ENCODE peak calls at places on chromosomes 5 and 9, in six cellular contexts. O, S, L, U, D and J are unnamed samples.

GRCh38 chr5:150519560-150519945 is 11.6 kb downstream of the NDST1 start:
- DNase-seq in O (no peak), S (no peak), L (no peak), U (no peak), D (no peak), J (no peak)

GRCh38 chr9:591292-591691 is 250.2 kb upstream of the DMRT1 start:
- DNase-seq in O (no peak), S (no peak), L (no peak), U (no peak), D (no peak), J (peak; percentile 89)

GRCh38 chr9:98010450-98010849 is 27.3 kb downstream of the ANP32B start:
- DNase-seq in O (no peak), S (no peak), L (no peak), U (no peak), D (no peak), J (peak; percentile 61)

GRCh38 chr5:40240111-40240510 is 439.6 kb upstream of the PTGER4 start:
- DNase-seq in O (no peak), S (no peak), L (no peak), U (no peak), D (no peak), J (no peak)

GRCh38 chr5:163463063-163463435 is 2.6 kb downstream of the HMMR start:
- DNase-seq in O (no peak), S (no peak), L (no peak), U (no peak), D (no peak), J (no peak)

GRCh38 chr5:96342581-96342980 is 90.5 kb downstream of the PCSK1 start:
- DNase-seq in O (no peak), S (no peak), L (no peak), U (no peak), D (no peak), J (no peak)

GRCh38 chr5:68838157-68838718 is 255.6 kb upstream of the SLC30A5 start:
- DNase-seq in O (no peak), S (no peak), L (no peak), U (no peak), D (no peak), J (no peak)

GRCh38 chr9:125789196-125789595 is 42.0 kb downstream of the PBX3 start:
- DNase-seq in O (no peak), S (no peak), L (no peak), U (no peak), D (no peak), J (no peak)

GRCh38 chr5:167339205-167339604 is 952.2 kb upstream of the WWC1 start:
- DNase-seq in O (no peak), S (no peak), L (no peak), U (no peak), D (no peak), J (no peak)

GRCh38 chr9:111195779-111196178 is 134.2 kb downstream of the OR2K2 start:
- DNase-seq in O (no peak), S (no peak), L (no peak), U (no peak), D (no peak), J (no peak)

GRCh38 chr5:95181650-95182049 is 103.2 kb downstream of the MCTP1 start:
- DNase-seq in O (no peak), S (no peak), L (no peak), U (no peak), D (no peak), J (no peak)

GRCh38 chr5:35066260-35066795 is 18.6 kb upstream of the AGXT2 start:
- DNase-seq in O (no peak), S (no peak), L (no peak), U (no peak), D (no peak), J (no peak)

DNA sequence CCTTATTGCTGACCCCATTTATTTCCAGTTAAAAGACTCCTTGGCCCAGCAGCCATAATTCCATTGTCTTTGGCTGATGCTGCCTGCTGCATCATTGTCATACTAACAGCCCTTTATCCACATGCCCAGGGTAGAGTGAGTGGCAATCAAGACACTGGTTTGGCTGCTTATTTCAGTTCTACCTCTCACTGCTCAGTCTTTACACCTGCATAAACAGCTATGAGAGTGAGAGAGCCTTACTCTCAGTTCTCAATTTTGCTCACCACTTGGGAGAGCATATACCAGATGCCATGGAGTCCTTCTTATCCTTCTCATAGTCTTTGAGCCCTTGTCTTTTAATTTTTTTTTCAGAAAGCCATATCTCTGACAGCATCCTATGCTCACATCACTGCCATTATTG is 596.9 kb upstream of the CYLC2 start:
- DNase-seq in O (no peak), S (no peak), L (no peak), U (no peak), D (no peak), J (no peak)
- H3K9me3 ChIP-seq in O (no peaks in the 10 kb centered on the region), S (no peaks in the 10 kb centered on the region), L (no peaks in the 10 kb centered on the region), U (peaks cover 3% of the 10 kb centered on the region), D (no peaks in the 10 kb centered on the region), J (no peaks in the 10 kb centered on the region)

GRCh38 chr9:136796238-136796774 is at the start of gene CCDC183:
- DNase-seq in O (no peak), S (no peak), L (no peak), U (no peak), D (no peak), J (no peak)

GRCh38 chr9:136799079-136799853 is 3.1 kb downstream of the CCDC183 start:
- DNase-seq in O (no peak), S (peak; percentile 75), L (peak; percentile 71), U (no peak), D (no peak), J (peak; percentile 48)

GRCh38 chr9:136802321-136802720 is 5.4 kb upstream of the RABL6 start:
- DNase-seq in O (no peak), S (no peak), L (no peak), U (no peak), D (no peak), J (no peak)

GRCh38 chr9:136798708-136799078 is 2.6 kb downstream of the CCDC183 start:
- DNase-seq in O (no peak), S (no peak), L (peak; percentile 41), U (no peak), D (no peak), J (peak; percentile 5)

DNA sequence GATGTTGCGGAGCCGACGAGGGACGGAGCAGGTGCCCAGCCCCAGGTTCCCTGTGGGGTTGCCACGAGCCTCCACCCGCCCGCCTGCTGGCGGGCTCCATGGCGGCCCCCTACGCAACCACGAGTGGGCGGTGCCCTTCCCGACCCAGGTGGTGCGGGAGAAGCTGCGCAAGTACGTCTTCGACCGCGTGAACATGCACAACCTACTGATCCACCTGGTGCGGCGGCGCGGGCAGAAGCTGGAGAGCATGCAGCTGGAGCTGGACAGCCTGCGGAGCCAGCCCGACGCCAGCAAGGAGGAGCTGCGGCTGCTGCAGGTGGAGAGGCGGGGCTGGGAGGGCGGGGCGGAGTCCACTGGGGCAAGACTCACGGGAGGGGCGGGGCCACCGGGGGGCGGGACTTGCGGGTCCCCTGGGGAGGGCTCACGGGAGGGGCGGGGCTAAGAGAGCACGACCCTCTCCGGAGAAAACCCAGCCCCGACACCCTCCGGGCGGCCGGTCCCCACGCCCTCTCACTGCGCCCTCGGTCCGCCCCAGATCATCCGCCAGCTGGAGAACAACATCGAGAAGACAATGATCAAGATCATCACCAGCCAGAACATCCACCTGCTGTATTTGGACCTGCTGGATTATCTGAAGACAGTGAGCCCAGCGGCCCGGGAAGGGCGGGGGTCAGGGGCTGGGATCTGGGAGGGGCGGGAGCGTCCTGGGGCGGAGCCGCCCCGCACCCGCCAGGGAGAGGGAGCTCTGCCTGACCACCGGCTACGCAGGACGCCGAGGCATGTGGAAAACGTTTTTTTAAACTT is 3.9 kb downstream of the CCDC183 start:
- DNase-seq in O (no peak), S (peak; percentile 95), L (peak; percentile 88), U (peak; percentile 60), D (peak; percentile 86), J (peak; percentile 96)
- TF ChIP-seq POLR2A in O (no peak), S (no peak), L (no peak), U (no peak), D (peak; percentile 37), J (peak; percentile 31)

DNA sequence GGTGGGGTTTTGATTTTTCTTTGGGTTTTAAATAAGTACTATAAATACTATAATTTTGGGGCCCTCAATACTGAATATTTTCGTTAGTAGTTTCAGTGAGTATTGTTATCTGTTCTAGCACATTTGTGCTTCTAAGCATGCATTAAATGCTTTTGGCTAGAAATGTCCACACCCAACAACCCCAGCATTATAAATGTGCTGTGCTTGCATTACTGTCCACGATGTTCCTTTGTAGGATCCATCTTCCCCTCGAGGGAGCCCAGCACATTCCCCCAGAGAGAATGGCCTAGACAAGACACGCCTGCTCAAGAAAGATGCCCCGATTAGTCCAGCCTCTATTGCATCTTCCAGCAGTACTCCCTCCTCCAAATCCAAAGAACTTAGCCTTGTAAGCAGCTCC is 134.7 kb downstream of the TLE4 start:
- DNase-seq in O (no peak), S (no peak), L (no peak), U (no peak), D (no peak), J (no peak)
- H3K9me3 ChIP-seq in O (no peaks in the 10 kb centered on the region), S (no peaks in the 10 kb centered on the region), L (no peaks in the 10 kb centered on the region), U (peaks cover 32% of the 10 kb centered on the region), D (no peaks in the 10 kb centered on the region), J (no peaks in the 10 kb centered on the region)

DNA sequence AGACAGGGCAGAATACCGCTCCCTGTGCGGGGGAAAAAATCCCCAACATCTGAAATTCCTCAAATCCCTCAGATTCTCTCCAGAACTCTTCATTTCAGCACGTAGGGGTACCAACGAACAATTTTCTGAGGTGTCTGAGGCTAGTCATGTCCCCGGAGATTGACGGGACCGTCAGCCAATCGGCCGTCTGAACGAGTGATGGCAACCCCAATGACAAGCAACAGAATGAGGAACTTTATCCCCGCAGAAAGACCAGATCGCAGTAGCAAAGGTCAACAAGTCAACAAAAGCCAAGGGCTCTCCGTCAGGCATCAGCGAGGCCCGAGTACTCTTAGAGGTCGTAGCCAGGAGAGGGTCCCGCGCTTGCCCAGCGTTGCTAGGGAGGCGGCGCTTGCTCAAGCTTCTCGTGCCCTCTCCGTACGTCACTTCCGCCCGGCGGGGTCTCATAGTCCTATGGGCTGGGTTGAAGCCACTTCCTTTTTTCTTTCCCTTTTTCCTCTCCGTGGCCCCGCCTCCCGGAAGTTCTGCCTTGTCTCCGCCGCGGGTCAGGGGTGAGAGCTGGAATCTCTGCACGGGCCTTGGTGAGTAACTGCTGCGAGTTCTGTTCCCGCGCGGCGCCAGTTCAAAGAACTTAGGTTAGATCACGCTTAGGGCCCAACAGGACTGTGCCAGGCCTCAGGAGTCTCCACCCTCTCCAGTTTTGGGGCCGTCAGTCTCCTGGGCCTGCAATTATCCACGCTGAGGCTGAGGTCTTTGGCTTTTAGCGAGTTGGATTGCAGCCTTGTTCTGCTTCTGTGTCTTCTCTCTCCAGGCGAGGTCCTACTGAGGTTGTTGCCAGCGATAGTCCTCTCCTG is at the start of gene RNF20:
- DNase-seq in O (peak; percentile 98), S (peak; percentile 100), L (peak; percentile 99), U (peak; percentile 98), D (peak; percentile 100), J (peak; percentile 100)
- TF ChIP-seq POLR2A in O (no peak), S (peak; percentile 52), L (peak; percentile 7), U (peak; percentile 29), D (no peak), J (no peak)

GRCh38 chr9:23665051-23665450 is 161.0 kb downstream of the ELAVL2 start:
- DNase-seq in O (no peak), S (no peak), L (no peak), U (no peak), D (no peak), J (no peak)
- H3K9me3 ChIP-seq in O (no peaks in the 10 kb centered on the region), S (no peaks in the 10 kb centered on the region), L (no peaks in the 10 kb centered on the region), U (peaks cover 29% of the 10 kb centered on the region), D (no peaks in the 10 kb centered on the region), J (no peaks in the 10 kb centered on the region)